ENCODE peak calls at places on chromosomes 1 and 21, in seven cellular contexts. One of them, this sample, is unnamed.

GRCh38 chr1:66532798-66533783 is 862 bp upstream of the SGIP1 start:
- DNase-seq in astrocyte of the spinal cord: peak
- DNase-seq in GM23338: peak
- DNase-seq in coronary artery: peak
- DNase-seq in substantia nigra: no peak
- DNase-seq in heart left ventricle: peak
- DNase-seq in NCI-H1105: no peak
- DNase-seq in this sample: no peak

GRCh38 chr1:43885311-43885801 is 48.2 kb upstream of the ARTN start:
- DNase-seq in astrocyte of the spinal cord: no peak
- DNase-seq in GM23338: peak
- DNase-seq in coronary artery: no peak
- DNase-seq in substantia nigra: no peak
- DNase-seq in heart left ventricle: no peak
- DNase-seq in NCI-H1105: no peak
- DNase-seq in this sample: no peak

GRCh38 chr21:45029968-45030636 is 44.3 kb upstream of the ADARB1 start:
- DNase-seq in astrocyte of the spinal cord: no peak
- DNase-seq in GM23338: peak
- DNase-seq in coronary artery: peak
- DNase-seq in substantia nigra: no peak
- DNase-seq in heart left ventricle: no peak
- DNase-seq in NCI-H1105: no peak
- DNase-seq in this sample: no peak

GRCh38 chr1:10918531-10918930 is 93.9 kb upstream of the TARDBP start:
- DNase-seq in astrocyte of the spinal cord: peak
- DNase-seq in GM23338: no peak
- DNase-seq in coronary artery: no peak
- DNase-seq in substantia nigra: no peak
- DNase-seq in heart left ventricle: peak
- DNase-seq in NCI-H1105: no peak
- DNase-seq in this sample: no peak

GRCh38 chr1:26854953-26855352 is 8.0 kb upstream of the SFN start:
- DNase-seq in astrocyte of the spinal cord: no peak
- DNase-seq in GM23338: no peak
- DNase-seq in coronary artery: no peak
- DNase-seq in substantia nigra: no peak
- DNase-seq in heart left ventricle: no peak
- DNase-seq in NCI-H1105: peak
- DNase-seq in this sample: no peak

GRCh38 chr21:35697321-35697808 is 363.0 kb downstream of the SETD4 start:
- DNase-seq in astrocyte of the spinal cord: peak
- DNase-seq in GM23338: no peak
- DNase-seq in coronary artery: no peak
- DNase-seq in substantia nigra: peak
- DNase-seq in heart left ventricle: peak
- DNase-seq in NCI-H1105: peak
- DNase-seq in this sample: no peak

GRCh38 chr1:19047373-19047772 is 90.9 kb upstream of the IFFO2 start:
- DNase-seq in astrocyte of the spinal cord: no peak
- DNase-seq in GM23338: no peak
- DNase-seq in coronary artery: no peak
- DNase-seq in substantia nigra: no peak
- DNase-seq in heart left ventricle: peak
- DNase-seq in NCI-H1105: no peak
- DNase-seq in this sample: no peak

GRCh38 chr1:52296345-52296744 is 69.7 kb downstream of the CC2D1B start:
- DNase-seq in astrocyte of the spinal cord: peak
- DNase-seq in GM23338: peak
- DNase-seq in coronary artery: no peak
- DNase-seq in substantia nigra: no peak
- DNase-seq in heart left ventricle: no peak
- DNase-seq in NCI-H1105: peak
- DNase-seq in this sample: peak

GRCh38 chr1:230700132-230700531 is 13.8 kb downstream of the AGT start:
- DNase-seq in astrocyte of the spinal cord: no peak
- DNase-seq in GM23338: no peak
- DNase-seq in coronary artery: no peak
- DNase-seq in substantia nigra: no peak
- DNase-seq in heart left ventricle: no peak
- DNase-seq in NCI-H1105: no peak
- DNase-seq in this sample: no peak

GRCh38 chr1:25520446-25521061 is 22.9 kb upstream of the LDLRAP1 start:
- DNase-seq in astrocyte of the spinal cord: peak
- DNase-seq in GM23338: peak
- DNase-seq in coronary artery: no peak
- DNase-seq in substantia nigra: peak
- DNase-seq in heart left ventricle: no peak
- DNase-seq in NCI-H1105: peak
- DNase-seq in this sample: peak

GRCh38 chr1:212147581-212148033 is 112.1 kb downstream of the DTL start:
- DNase-seq in astrocyte of the spinal cord: peak
- DNase-seq in GM23338: no peak
- DNase-seq in coronary artery: no peak
- DNase-seq in substantia nigra: no peak
- DNase-seq in heart left ventricle: no peak
- DNase-seq in NCI-H1105: no peak
- DNase-seq in this sample: no peak

GRCh38 chr1:24888061-24888970 is 41.8 kb downstream of the RUNX3 start:
- DNase-seq in astrocyte of the spinal cord: no peak
- DNase-seq in GM23338: no peak
- DNase-seq in coronary artery: peak
- DNase-seq in substantia nigra: no peak
- DNase-seq in heart left ventricle: no peak
- DNase-seq in NCI-H1105: no peak
- DNase-seq in this sample: no peak

GRCh38 chr1:192805832-192806323 is 3.0 kb upstream of the RGS2 start:
- DNase-seq in astrocyte of the spinal cord: peak
- DNase-seq in GM23338: peak
- DNase-seq in coronary artery: no peak
- DNase-seq in substantia nigra: no peak
- DNase-seq in heart left ventricle: no peak
- DNase-seq in NCI-H1105: no peak
- DNase-seq in this sample: peak

GRCh38 chr1:156726549-156727226 is 1.6 kb upstream of the METTL25B start:
- DNase-seq in astrocyte of the spinal cord: peak
- DNase-seq in GM23338: peak
- DNase-seq in coronary artery: peak
- DNase-seq in substantia nigra: no peak
- DNase-seq in heart left ventricle: peak
- DNase-seq in NCI-H1105: no peak
- DNase-seq in this sample: peak

GRCh38 chr1:90973897-90974798 is 47.7 kb downstream of the ZNF644 start:
- DNase-seq in astrocyte of the spinal cord: peak
- DNase-seq in GM23338: peak
- DNase-seq in coronary artery: no peak
- DNase-seq in substantia nigra: no peak
- DNase-seq in heart left ventricle: no peak
- DNase-seq in NCI-H1105: no peak
- DNase-seq in this sample: no peak

GRCh38 chr1:92882817-92883216 is 51.0 kb downstream of the RPL5 start:
- DNase-seq in astrocyte of the spinal cord: no peak
- DNase-seq in GM23338: peak
- DNase-seq in coronary artery: no peak
- DNase-seq in substantia nigra: no peak
- DNase-seq in heart left ventricle: no peak
- DNase-seq in NCI-H1105: no peak
- DNase-seq in this sample: peak

GRCh38 chr21:43639470-43640178 is 19.7 kb downstream of the HSF2BP start:
- DNase-seq in astrocyte of the spinal cord: peak
- DNase-seq in GM23338: no peak
- DNase-seq in coronary artery: no peak
- DNase-seq in substantia nigra: no peak
- DNase-seq in heart left ventricle: no peak
- DNase-seq in NCI-H1105: no peak
- DNase-seq in this sample: no peak